ENCODE peak calls at places on chromosomes 5 and 9, in four cellular contexts. C is left lung; Q is effector memory CD4-positive, alpha-beta T cell; B is cardiac muscle cell. U is an unnamed sample. For H3K4me1 and H3K9me3, the result is how much of the 10 kb centered on the place peaks cover.

GRCh38 chr5:123875444-123876264 is 363.7 kb downstream of the CSNK1G3 start:
- DNase-seq in B (peak), Q (no peak), C (no peak), U (no peak)

GRCh38 chr9:14554866-14555265 is 138.4 kb downstream of the ZDHHC21 start:
- DNase-seq in B (peak), C (no peak), Q (no peak), U (no peak)

GRCh38 chr5:56745864-56746263 is 69.5 kb upstream of the MAP3K1 start:
- DNase-seq in C (no peak), B (no peak), Q (no peak), U (no peak)

GRCh38 chr5:134543820-134544692 is 18.6 kb downstream of the JADE2 start:
- DNase-seq in Q (peak), B (no peak), C (no peak), U (peak)

GRCh38 chr5:168693883-168694282 is 114.7 kb upstream of the PANK3 start:
- DNase-seq in C (no peak), B (no peak), Q (no peak), U (no peak)

GRCh38 chr5:5688194-5688924 is 265.9 kb downstream of the ICE1 start:
- DNase-seq in C (no peak), B (no peak), Q (no peak), U (no peak)

GRCh38 chr9:16136961-16137360 is 584.1 kb downstream of the CCDC171 start:
- DNase-seq in C (no peak), Q (no peak), B (peak), U (no peak)

GRCh38 chr5:172897691-172898512 is 61.3 kb upstream of the RPL26L1 start:
- DNase-seq in C (peak), B (peak), Q (no peak), U (no peak)

GRCh38 chr5:90338712-90339372 is 70.7 kb downstream of the CETN3 start:
- DNase-seq in C (no peak), Q (no peak), B (no peak), U (no peak)

GRCh38 chr5:10724799-10725507 is 36.1 kb downstream of the DAP start:
- DNase-seq in B (peak), C (peak), Q (no peak), U (no peak)

GRCh38 chr9:34035656-34036055 is 13.0 kb downstream of the UBAP2 start:
- DNase-seq in B (no peak), C (no peak), Q (no peak), U (no peak)

GRCh38 chr5:11724947-11725346 is 179.3 kb downstream of the CTNND2 start:
- DNase-seq in B (no peak), C (no peak), Q (no peak), U (no peak)

GRCh38 chr9:37693265-37693664 is 42.5 kb downstream of the FRMPD1 start:
- DNase-seq in B (no peak), Q (no peak), C (no peak), U (no peak)

GRCh38 chr9:119368681-119369581 is at the start of gene BRINP1:
- DNase-seq in B (peak), C (peak), Q (no peak), U (no peak)

GRCh38 chr9:76654575-76654974 is 109.7 kb upstream of the PCA3 start:
- DNase-seq in Q (no peak), B (peak), C (no peak), U (no peak)

GRCh38 chr5:158698036-158698667 is 401.6 kb downstream of the EBF1 start:
- DNase-seq in C (no peak), B (no peak), Q (no peak), U (no peak)

GRCh38 chr5:148799737-148800527 is 26.5 kb upstream of the ADRB2 start:
- DNase-seq in Q (no peak), C (no peak), B (no peak), U (no peak)

GRCh38 chr5:137564475-137564961 is 65.4 kb upstream of the SPOCK1 start:
- DNase-seq in B (no peak), C (no peak), Q (no peak), U (no peak)

GRCh38 chr9:115367780-115368179 is 249.8 kb upstream of the TNC start:
- DNase-seq in C (no peak), B (peak), Q (no peak), U (no peak)

DNA sequence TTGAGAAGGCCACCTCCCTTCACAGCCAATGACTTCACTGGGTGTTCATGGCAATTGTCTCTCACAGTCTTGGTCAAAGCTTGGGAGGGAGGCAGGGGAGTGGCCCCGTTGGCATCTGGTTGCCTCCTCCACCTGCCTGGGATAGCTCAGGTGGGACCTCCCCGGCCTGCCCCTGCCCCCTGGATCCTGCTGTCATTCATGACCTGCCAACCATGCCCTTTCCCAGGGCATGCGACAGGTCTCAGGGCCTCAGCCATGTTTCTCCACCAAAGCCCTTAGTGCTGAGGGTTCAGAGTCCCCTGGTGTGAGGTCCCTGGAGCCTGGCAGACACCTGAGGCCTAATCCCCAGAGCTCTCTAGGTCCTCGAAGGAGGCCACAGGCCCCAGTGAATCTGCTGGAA is 5.5 kb downstream of the DAB2IP start:
- DNase-seq in Q (no peak), C (no peak), B (no peak), U (no peak)
- H3K4me1 ChIP-seq in Q (under half), C (under half), B (under half), U (under half)

GRCh38 chr9:135910197-135910596 is 2.9 kb upstream of the CAMSAP1 start:
- DNase-seq in C (no peak), Q (no peak), B (no peak), U (no peak)

GRCh38 chr9:135908334-135909204 is 1.2 kb upstream of the CAMSAP1 start:
- DNase-seq in B (no peak), Q (no peak), C (peak), U (no peak)

GRCh38 chr9:135907446-135908333 is at the start of gene CAMSAP1:
- DNase-seq in C (peak), Q (peak), B (peak), U (peak)

GRCh38 chr9:135909371-135909770 is 2.0 kb upstream of the CAMSAP1 start:
- DNase-seq in B (no peak), C (peak), Q (no peak), U (no peak)

DNA sequence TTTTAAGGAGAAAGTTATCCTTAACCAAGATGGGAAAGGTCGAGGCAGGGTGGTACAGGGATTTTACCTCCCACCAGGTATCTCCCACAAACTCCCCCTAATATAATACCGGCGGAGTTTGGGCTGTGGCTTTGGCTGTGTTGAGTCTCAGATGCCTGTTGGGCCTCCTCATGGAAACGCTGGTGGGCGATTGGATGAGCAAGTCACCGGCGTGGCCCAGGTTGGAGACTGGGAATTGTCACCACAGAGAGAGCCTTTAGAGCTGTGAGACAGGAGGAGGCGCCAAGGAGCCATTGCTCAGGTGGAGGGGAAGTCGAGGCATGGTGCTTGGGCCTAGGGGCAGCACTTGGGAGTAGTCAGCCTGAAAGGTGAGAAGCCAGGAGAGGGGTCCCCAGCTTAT is 3.4 kb upstream of the CAMSAP1 start:
- DNase-seq in Q (no peak), C (no peak), B (no peak), U (no peak)
- H3K9me3 ChIP-seq in Q (under half), C (under half), B (under half), U (under half)

GRCh38 chr5:39896104-39896503 is 471.3 kb upstream of the DAB2 start:
- DNase-seq in C (no peak), B (no peak), Q (no peak), U (no peak)
- H3K4me1 ChIP-seq in C (under half), B (under half), Q (under half), U (under half)

DNA sequence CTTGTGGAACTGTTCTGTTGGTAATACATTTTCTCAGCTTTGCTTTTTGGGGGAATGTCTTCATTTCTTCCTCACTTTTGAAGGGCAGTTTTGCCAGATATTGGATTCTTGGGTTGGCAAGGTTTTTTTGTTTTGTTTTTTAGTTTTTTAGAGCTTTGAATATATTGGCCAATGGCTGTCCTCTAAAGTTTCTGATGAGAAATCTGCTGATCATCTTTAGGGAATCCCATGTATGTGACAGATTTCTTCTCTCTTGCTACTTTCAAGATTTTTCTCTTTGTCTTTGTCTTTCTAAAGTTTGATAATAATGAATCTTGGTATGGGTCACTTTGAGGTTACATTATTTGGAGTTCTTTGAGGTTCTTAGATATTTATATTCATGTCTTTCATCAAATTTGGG is 227.4 kb downstream of the FBXL7 start:
- DNase-seq in C (no peak), B (no peak), Q (no peak), U (no peak)
- H3K9me3 ChIP-seq in C (under half), B (under half), Q (under half), U (under half)

GRCh38 chr9:93036887-93037475 is 21.5 kb upstream of the SUSD3 start:
- DNase-seq in B (no peak), C (peak), Q (no peak), U (no peak)
- H3K4me1 ChIP-seq in B (under half), C (under half), Q (under half), U (under half)

DNA sequence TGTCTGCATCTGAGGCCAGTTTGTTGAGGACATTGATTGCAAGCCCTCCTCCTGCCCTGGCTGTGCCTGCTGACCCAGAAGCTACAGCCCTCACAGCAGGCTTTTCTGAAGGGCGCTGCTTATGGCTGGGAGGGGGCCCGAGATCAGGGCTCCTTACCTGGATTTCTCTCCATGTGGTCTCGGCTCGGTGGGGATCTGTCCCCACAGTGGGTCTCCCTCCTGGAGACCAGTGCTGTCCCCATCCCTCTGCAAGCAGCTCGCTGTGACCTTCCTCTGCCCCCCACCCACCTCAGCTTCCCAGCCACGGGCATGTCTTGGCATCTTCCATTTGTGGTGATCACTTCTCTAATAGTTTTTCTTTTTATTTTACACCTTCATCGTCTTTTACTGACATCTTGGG is 357.9 kb downstream of the IRX2 start:
- DNase-seq in C (no peak), Q (no peak), B (no peak), U (no peak)
- H3K9me3 ChIP-seq in C (under half), Q (under half), B (under half), U (under half)

DNA sequence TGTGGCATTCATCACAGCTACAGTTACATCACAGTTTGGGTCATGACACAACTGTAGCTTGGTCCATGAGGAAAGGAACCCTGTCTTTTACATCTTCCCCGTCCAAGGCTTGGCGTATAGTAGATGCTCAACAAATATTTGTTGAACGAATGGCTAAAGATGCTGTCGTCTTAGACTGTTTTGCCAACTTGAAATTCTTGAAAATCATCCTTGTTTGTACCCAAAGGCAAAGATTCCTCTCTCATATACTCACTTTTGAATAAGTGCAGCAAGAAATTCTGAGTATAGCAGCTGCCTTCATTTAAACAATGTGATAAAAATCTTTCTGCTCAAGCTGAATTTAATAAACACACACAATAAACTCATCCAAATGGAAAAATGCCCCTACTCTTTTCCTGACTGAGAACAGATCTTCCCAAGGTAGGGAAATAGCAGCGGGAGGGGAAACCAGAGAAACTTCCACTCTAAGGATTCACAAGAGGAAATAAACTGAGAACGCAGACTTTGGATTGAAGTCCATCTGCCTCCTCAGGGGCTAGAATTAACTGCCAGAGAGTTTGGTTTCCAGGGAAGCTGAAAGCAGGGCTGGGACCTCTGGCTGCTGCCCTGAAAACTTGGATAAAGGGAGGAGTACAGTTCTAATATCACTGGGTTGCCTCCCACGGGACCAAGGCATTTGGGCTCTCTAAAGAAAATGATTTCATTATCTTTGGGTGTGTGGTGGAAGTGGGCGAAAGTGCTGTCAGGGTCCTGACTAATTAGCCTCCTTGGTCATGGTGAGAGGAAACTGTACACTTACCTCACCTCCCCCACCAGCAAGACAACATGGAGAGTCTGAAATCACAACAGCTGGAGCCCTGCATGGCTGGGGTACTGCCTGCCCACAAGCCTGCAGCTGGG is 99.1 kb downstream of the DPYSL3 start:
- DNase-seq in C (no peak), Q (no peak), B (peak), U (no peak)
- H3K4me1 ChIP-seq in C (under half), Q (under half), B (half or more), U (under half)

GRCh38 chr5:179188636-179189035 is 128.5 kb downstream of the ZNF354C start:
- DNase-seq in B (no peak), C (peak), Q (no peak), U (no peak)

GRCh38 chr5:179186092-179186419 is 125.9 kb downstream of the ZNF354C start:
- DNase-seq in B (no peak), Q (no peak), C (peak), U (no peak)

GRCh38 chr5:179186801-179187200 is 126.6 kb downstream of the ZNF354C start:
- DNase-seq in B (no peak), C (peak), Q (no peak), U (no peak)

GRCh38 chr5:179187229-179187678 is 127.1 kb downstream of the ZNF354C start:
- DNase-seq in Q (no peak), C (no peak), B (no peak), U (no peak)

GRCh38 chr5:179187681-179188575 is 127.8 kb downstream of the ZNF354C start:
- DNase-seq in B (no peak), C (peak), Q (no peak), U (no peak)
- H3K9me3 ChIP-seq in B (under half), C (under half), Q (under half), U (under half)

GRCh38 chr9:97855899-97856298 is 2.9 kb downstream of the FOXE1 start:
- DNase-seq in C (no peak), B (no peak), Q (no peak), U (no peak)

GRCh38 chr9:97853844-97854695 is 1.0 kb downstream of the FOXE1 start:
- DNase-seq in Q (no peak), C (peak), B (peak), U (peak)

GRCh38 chr9:97855486-97855875 is 2.5 kb downstream of the FOXE1 start:
- DNase-seq in Q (no peak), C (no peak), B (no peak), U (no peak)

GRCh38 chr9:97853056-97853843 is at the start of gene FOXE1:
- DNase-seq in C (peak), B (no peak), Q (no peak), U (peak)

GRCh38 chr9:97854696-97855485 is 1.9 kb downstream of the FOXE1 start:
- DNase-seq in Q (no peak), B (no peak), C (peak), U (no peak)
- H3K4me1 ChIP-seq in Q (under half), B (under half), C (under half), U (under half)

DNA sequence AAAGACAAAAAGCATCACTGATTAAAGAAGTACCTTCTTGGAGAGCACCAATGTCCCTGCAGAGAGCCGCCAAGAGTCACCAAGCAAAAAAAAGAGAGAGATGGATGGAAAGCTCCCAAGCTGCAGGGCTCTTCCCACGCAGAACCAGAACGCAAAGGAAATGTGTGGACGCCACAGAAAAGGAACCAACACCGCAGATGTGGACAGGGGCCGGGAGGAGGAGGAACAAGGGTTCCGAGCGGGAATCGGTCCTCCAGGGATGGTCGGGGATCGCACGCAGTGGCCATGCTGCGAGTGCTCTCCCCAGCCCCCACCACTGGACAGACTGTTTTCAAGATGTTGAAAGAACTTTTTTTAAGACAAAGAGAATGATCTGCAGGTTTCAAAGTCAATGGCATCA is 40.2 kb upstream of the ZNF354A start:
- DNase-seq in Q (no peak), B (no peak), C (no peak), U (no peak)
- H3K9me3 ChIP-seq in Q (under half), B (under half), C (under half), U (under half)

U was measured in CD8-positive, alpha-beta memory T cell.